ENCODE peak calls at places on chromosomes 12 and 14, in eight cellular contexts. K, C, M, P, B, H, O and Y are unnamed samples.

GRCh38 chr14:54209501-54210231 is 187.1 kb upstream of the CDKN3 start:
- DNase-seq in K (no peak), C (no peak), M (no peak), P (no peak), B (peak; percentile 62), H (no peak), O (no peak), Y (peak; percentile 66)

GRCh38 chr12:116293687-116294463 is 16.4 kb upstream of the MED13L start:
- DNase-seq in K (no peak), C (no peak), M (no peak), P (no peak), B (no peak), H (no peak), O (no peak), Y (no peak)

GRCh38 chr12:121036810-121037326 is 2.2 kb downstream of the OASL start:
- DNase-seq in K (peak; percentile 51), C (peak; percentile 32), M (no peak), P (no peak), B (peak; percentile 66), H (no peak), O (no peak), Y (no peak)

GRCh38 chr14:61151276-61151675 is 129.9 kb downstream of the TMEM30B start:
- DNase-seq in K (no peak), C (no peak), M (no peak), P (no peak), B (peak; percentile 49), H (no peak), O (no peak), Y (no peak)

GRCh38 chr12:97276198-97276580 is 186.4 kb upstream of the RMST start:
- DNase-seq in K (no peak), C (no peak), M (no peak), P (peak; percentile 8), B (no peak), H (no peak), O (peak; percentile 57), Y (no peak)

GRCh38 chr14:37864861-37865718 is 269.7 kb downstream of the TTC6 start:
- DNase-seq in K (no peak), C (no peak), M (no peak), P (peak; percentile 43), B (peak; percentile 53), H (no peak), O (peak; percentile 7), Y (peak; percentile 19)

GRCh38 chr12:110920324-110920910 is at the start of gene MYL2:
- DNase-seq in K (no peak), C (no peak), M (no peak), P (no peak), B (no peak), H (no peak), O (no peak), Y (no peak)

GRCh38 chr12:118190266-118190665 is 54.3 kb downstream of the PEBP1 start:
- DNase-seq in K (no peak), C (no peak), M (no peak), P (peak; percentile 85), B (peak; percentile 55), H (no peak), O (peak; percentile 47), Y (no peak)

GRCh38 chr12:6225630-6226001 is 25.4 kb downstream of the CD9 start:
- DNase-seq in K (no peak), C (no peak), M (no peak), P (no peak), B (no peak), H (no peak), O (no peak), Y (no peak)

GRCh38 chr12:45794422-45794821 is 64.9 kb downstream of the ARID2 start:
- DNase-seq in K (no peak), C (no peak), M (no peak), P (no peak), B (no peak), H (no peak), O (no peak), Y (no peak)

GRCh38 chr14:104332634-104333270 is 194.4 kb downstream of the KIF26A start:
- DNase-seq in K (no peak), C (no peak), M (no peak), P (no peak), B (no peak), H (no peak), O (no peak), Y (no peak)

GRCh38 chr14:69928111-69928523 is 48.9 kb downstream of the SMOC1 start:
- DNase-seq in K (no peak), C (no peak), M (no peak), P (no peak), B (peak; percentile 44), H (no peak), O (no peak), Y (no peak)

GRCh38 chr12:685388-685787 is 22.1 kb upstream of the NINJ2 start:
- DNase-seq in K (peak; percentile 65), C (peak; percentile 77), M (no peak), P (no peak), B (no peak), H (no peak), O (peak; percentile 78), Y (no peak)

GRCh38 chr14:26163761-26164160 is 434.1 kb downstream of the NOVA1 start:
- DNase-seq in K (no peak), C (no peak), M (no peak), P (peak; percentile 7), B (peak; percentile 18), H (no peak), O (peak; percentile 17), Y (no peak)

GRCh38 chr14:21940887-21941855 is 267.6 kb upstream of the OR4E1 start:
- DNase-seq in K (no peak), C (peak; percentile 30), M (no peak), P (no peak), B (no peak), H (no peak), O (peak; percentile 63), Y (no peak)

GRCh38 chr12:77943466-77943865 is 112.8 kb downstream of the NAV3 start:
- DNase-seq in K (no peak), C (no peak), M (no peak), P (no peak), B (peak; percentile 76), H (no peak), O (no peak), Y (no peak)

GRCh38 chr14:100778078-100778927 is 47.6 kb upstream of the MEG3 start:
- DNase-seq in K (no peak), C (no peak), M (peak; percentile 3), P (no peak), B (no peak), H (peak; percentile 47), O (no peak), Y (no peak)

GRCh38 chr14:103543721-103544626 is 15.0 kb downstream of the TRMT61A start:
- DNase-seq in K (no peak), C (peak; percentile 11), M (peak; percentile 82), P (peak; percentile 80), B (no peak), H (peak; percentile 89), O (no peak), Y (no peak)

GRCh38 chr14:50620341-50620740 is 47.8 kb downstream of the SAV1 start:
- DNase-seq in K (no peak), C (no peak), M (no peak), P (no peak), B (no peak), H (no peak), O (no peak), Y (no peak)

GRCh38 chr14:32574269-32574668 is 245.2 kb downstream of the AKAP6 start:
- DNase-seq in K (no peak), C (no peak), M (no peak), P (no peak), B (peak; percentile 23), H (no peak), O (no peak), Y (no peak)

GRCh38 chr12:115752151-115752550 is 525.3 kb downstream of the MED13L start:
- DNase-seq in K (no peak), C (no peak), M (no peak), P (no peak), B (peak; percentile 46), H (no peak), O (no peak), Y (no peak)

GRCh38 chr12:82896979-82897378 is 210.3 kb downstream of the TMTC2 start:
- DNase-seq in K (no peak), C (no peak), M (no peak), P (no peak), B (peak; percentile 24), H (no peak), O (no peak), Y (no peak)

GRCh38 chr14:63933110-63933509 is 80.3 kb downstream of the SYNE2 start:
- DNase-seq in K (no peak), C (no peak), M (no peak), P (no peak), B (no peak), H (no peak), O (no peak), Y (no peak)

GRCh38 chr14:52790756-52791203 is 627 bp downstream of the GNPNAT1 start:
- DNase-seq in K (no peak), C (no peak), M (no peak), P (no peak), B (no peak), H (no peak), O (no peak), Y (no peak)

GRCh38 chr12:121668750-121669524 is 517 bp downstream of the MORN3 start:
- DNase-seq in K (no peak), C (peak; percentile 68), M (no peak), P (no peak), B (peak; percentile 66), H (no peak), O (peak; percentile 22), Y (no peak)

GRCh38 chr12:4322789-4323188 is 1.8 kb downstream of the TIGAR start:
- DNase-seq in K (no peak), C (no peak), M (no peak), P (no peak), B (no peak), H (no peak), O (no peak), Y (no peak)

GRCh38 chr12:13489246-13489645 is 292.7 kb downstream of the EMP1 start:
- DNase-seq in K (no peak), C (no peak), M (no peak), P (no peak), B (no peak), H (no peak), O (no peak), Y (no peak)

GRCh38 chr12:2582631-2583616 is 211.8 kb upstream of the FKBP4 start:
- DNase-seq in K (peak; percentile 17), C (peak; percentile 39), M (peak; percentile 77), P (no peak), B (peak; percentile 85), H (peak; percentile 76), O (no peak), Y (peak; percentile 7)

GRCh38 chr12:53067993-53068770 is 11.0 kb downstream of the SPRYD3 start:
- DNase-seq in K (no peak), C (no peak), M (no peak), P (no peak), B (no peak), H (peak; percentile 66), O (no peak), Y (no peak)

GRCh38 chr14:99730876-99731351 is 46.8 kb downstream of the CYP46A1 start:
- DNase-seq in K (no peak), C (no peak), M (peak; percentile 26), P (no peak), B (no peak), H (peak; percentile 64), O (no peak), Y (no peak)

GRCh38 chr12:49540229-49541139 is 1.7 kb downstream of the KCNH3 start:
- DNase-seq in K (no peak), C (no peak), M (no peak), P (no peak), B (no peak), H (no peak), O (no peak), Y (no peak)

GRCh38 chr14:68619805-68620574 is 172.9 kb downstream of the ZFP36L1 start:
- DNase-seq in K (no peak), C (no peak), M (no peak), P (no peak), B (no peak), H (peak; percentile 47), O (no peak), Y (peak; percentile 30)